ENCODE peak calls at places on chromosome 7, in nine cellular contexts. S, R, G, O, U, W, K, A and Z are unnamed samples.

GRCh38 chr7:45162943-45163691 is 5.5 kb downstream of the RAMP3 start:
- DNase-seq in S (no peak), R (no peak), G (no peak), O (no peak), U (no peak), W (no peak), K (no peak), A (no peak), Z (no peak)

GRCh38 chr7:151987748-151988529 is 31.7 kb downstream of the GALNTL5 start:
- DNase-seq in S (peak), R (no peak), G (no peak), O (no peak), U (no peak), W (no peak), K (no peak), A (no peak), Z (no peak)

GRCh38 chr7:68684246-68684850 is 913.9 kb upstream of the AUTS2 start:
- DNase-seq in S (no peak), R (no peak), G (no peak), O (no peak), U (no peak), W (no peak), K (no peak), A (no peak), Z (no peak)

GRCh38 chr7:48109848-48110663 is 21.0 kb downstream of the UPP1 start:
- DNase-seq in S (peak), R (peak), G (peak), O (peak), U (peak), W (peak), K (peak), A (peak), Z (peak)

GRCh38 chr7:17370901-17371550 is 72.6 kb downstream of the AHR start:
- DNase-seq in S (peak), R (no peak), G (peak), O (no peak), U (no peak), W (peak), K (no peak), A (no peak), Z (no peak)

GRCh38 chr7:116142850-116143249 is 67.5 kb upstream of the TES start:
- DNase-seq in S (no peak), R (no peak), G (no peak), O (no peak), U (no peak), W (no peak), K (peak), A (no peak), Z (no peak)

GRCh38 chr7:16647435-16647960 is 1.5 kb downstream of the BZW2 start:
- DNase-seq in S (peak), R (no peak), G (no peak), O (no peak), U (no peak), W (no peak), K (peak), A (no peak), Z (no peak)

GRCh38 chr7:121953164-121953563 is 80.2 kb downstream of the PTPRZ1 start:
- DNase-seq in S (no peak), R (no peak), G (no peak), O (no peak), U (no peak), W (no peak), K (no peak), A (no peak), Z (no peak)

GRCh38 chr7:118053353-118053752 is 130.6 kb upstream of the LSM8 start:
- DNase-seq in S (no peak), R (no peak), G (no peak), O (no peak), U (no peak), W (no peak), K (no peak), A (no peak), Z (no peak)

GRCh38 chr7:57215423-57215822 is 83.2 kb upstream of the ZNF479 start:
- DNase-seq in S (no peak), R (no peak), G (no peak), O (peak), U (peak), W (no peak), K (no peak), A (no peak), Z (no peak)

GRCh38 chr7:106504620-106505019 is 156.3 kb downstream of the CCDC71L start:
- DNase-seq in S (no peak), R (no peak), G (no peak), O (no peak), U (no peak), W (peak), K (no peak), A (no peak), Z (no peak)

GRCh38 chr7:31633894-31634494 is 53.0 kb upstream of the PPP1R17 start:
- DNase-seq in S (peak), R (peak), G (peak), O (peak), U (no peak), W (peak), K (no peak), A (no peak), Z (no peak)

GRCh38 chr7:50618281-50618680 is 53.1 kb upstream of the DDC start:
- DNase-seq in S (no peak), R (no peak), G (peak), O (no peak), U (no peak), W (no peak), K (no peak), A (no peak), Z (no peak)

GRCh38 chr7:112495820-112496462 is 15.2 kb downstream of the LSMEM1 start:
- DNase-seq in S (peak), R (peak), G (peak), O (no peak), U (no peak), W (peak), K (peak), A (peak), Z (no peak)

GRCh38 chr7:109879429-109879828 is 1211.5 kb upstream of the LRRN3 start:
- DNase-seq in S (no peak), R (no peak), G (no peak), O (no peak), U (no peak), W (no peak), K (no peak), A (no peak), Z (no peak)

GRCh38 chr7:93117852-93118530 is at the start of gene SAMD9:
- DNase-seq in S (peak), R (peak), G (peak), O (no peak), U (no peak), W (peak), K (peak), A (peak), Z (peak)

GRCh38 chr7:131223151-131223550 is 104.5 kb upstream of the MKLN1 start:
- DNase-seq in S (no peak), R (no peak), G (no peak), O (no peak), U (no peak), W (no peak), K (no peak), A (no peak), Z (no peak)

GRCh38 chr7:131225619-131226101 is 102.0 kb upstream of the MKLN1 start:
- DNase-seq in S (peak), R (peak), G (peak), O (no peak), U (peak), W (peak), K (no peak), A (no peak), Z (no peak)

GRCh38 chr7:131222171-131222570 is 105.5 kb upstream of the MKLN1 start:
- DNase-seq in S (no peak), R (no peak), G (no peak), O (no peak), U (no peak), W (no peak), K (no peak), A (no peak), Z (no peak)

GRCh38 chr7:131226116-131226562 is 101.5 kb upstream of the MKLN1 start:
- DNase-seq in S (peak), R (no peak), G (no peak), O (no peak), U (no peak), W (peak), K (no peak), A (no peak), Z (no peak)

GRCh38 chr7:131224996-131225395 is 102.7 kb upstream of the MKLN1 start:
- DNase-seq in S (no peak), R (no peak), G (no peak), O (no peak), U (no peak), W (no peak), K (no peak), A (no peak), Z (no peak)
- H3K27ac ChIP-seq in S (no peak), R (peak), G (no peak), O (peak), U (peak), W (peak), K (no peak), A (no peak), Z (no peak)

GRCh38 chr7:150340024-150340749 is 1.2 kb downstream of the RARRES2 start:
- DNase-seq in S (peak), R (peak), G (no peak), O (no peak), U (peak), W (peak), K (peak), A (no peak), Z (no peak)
- H3K27ac ChIP-seq in S (no peak), R (peak), G (no peak), O (peak), U (peak), W (no peak), K (no peak), A (no peak), Z (no peak)

DNA sequence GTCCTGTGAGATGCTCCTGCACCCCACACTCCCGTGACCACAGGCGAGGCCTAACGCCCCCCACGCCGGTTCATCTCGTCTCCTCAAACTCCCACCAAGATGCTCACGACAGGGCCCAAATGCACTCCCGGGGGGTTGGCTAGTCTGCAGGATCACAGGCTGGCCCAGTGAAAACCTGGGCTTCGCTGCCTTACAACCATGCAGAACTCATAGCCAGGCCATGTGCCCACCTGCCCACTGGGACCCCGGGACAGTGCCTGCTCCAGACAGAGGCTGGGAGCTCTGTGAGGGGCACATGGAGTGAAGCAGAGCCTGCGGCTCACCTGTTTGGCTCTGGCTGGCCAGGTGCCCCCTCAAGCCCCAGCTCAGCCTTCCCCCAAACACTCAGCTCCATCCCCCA is 9.4 kb upstream of the GPER1 start:
- DNase-seq in S (no peak), R (no peak), G (no peak), O (no peak), U (peak), W (no peak), K (no peak), A (no peak), Z (no peak)
- H3K27ac ChIP-seq in S (no peak), R (no peak), G (no peak), O (peak), U (no peak), W (no peak), K (no peak), A (no peak), Z (no peak)

GRCh38 chr7:105462765-105463164 is 59.3 kb downstream of the PUS7 start:
- DNase-seq in S (no peak), R (no peak), G (no peak), O (no peak), U (no peak), W (no peak), K (no peak), A (no peak), Z (no peak)

GRCh38 chr7:105454058-105454739 is 65.5 kb upstream of the SRPK2 start:
- DNase-seq in S (peak), R (no peak), G (no peak), O (no peak), U (no peak), W (peak), K (no peak), A (no peak), Z (no peak)

GRCh38 chr7:105461518-105461917 is 60.6 kb downstream of the PUS7 start:
- DNase-seq in S (peak), R (no peak), G (no peak), O (no peak), U (no peak), W (peak), K (no peak), A (no peak), Z (no peak)

GRCh38 chr7:105454921-105455320 is 66.2 kb upstream of the SRPK2 start:
- DNase-seq in S (no peak), R (no peak), G (no peak), O (no peak), U (no peak), W (no peak), K (no peak), A (no peak), Z (no peak)

GRCh38 chr7:105457619-105458018 is 64.5 kb downstream of the PUS7 start:
- DNase-seq in S (no peak), R (no peak), G (no peak), O (no peak), U (no peak), W (no peak), K (no peak), A (no peak), Z (no peak)
- H3K27ac ChIP-seq in S (no peak), R (no peak), G (no peak), O (no peak), U (no peak), W (no peak), K (no peak), A (no peak), Z (no peak)

DNA sequence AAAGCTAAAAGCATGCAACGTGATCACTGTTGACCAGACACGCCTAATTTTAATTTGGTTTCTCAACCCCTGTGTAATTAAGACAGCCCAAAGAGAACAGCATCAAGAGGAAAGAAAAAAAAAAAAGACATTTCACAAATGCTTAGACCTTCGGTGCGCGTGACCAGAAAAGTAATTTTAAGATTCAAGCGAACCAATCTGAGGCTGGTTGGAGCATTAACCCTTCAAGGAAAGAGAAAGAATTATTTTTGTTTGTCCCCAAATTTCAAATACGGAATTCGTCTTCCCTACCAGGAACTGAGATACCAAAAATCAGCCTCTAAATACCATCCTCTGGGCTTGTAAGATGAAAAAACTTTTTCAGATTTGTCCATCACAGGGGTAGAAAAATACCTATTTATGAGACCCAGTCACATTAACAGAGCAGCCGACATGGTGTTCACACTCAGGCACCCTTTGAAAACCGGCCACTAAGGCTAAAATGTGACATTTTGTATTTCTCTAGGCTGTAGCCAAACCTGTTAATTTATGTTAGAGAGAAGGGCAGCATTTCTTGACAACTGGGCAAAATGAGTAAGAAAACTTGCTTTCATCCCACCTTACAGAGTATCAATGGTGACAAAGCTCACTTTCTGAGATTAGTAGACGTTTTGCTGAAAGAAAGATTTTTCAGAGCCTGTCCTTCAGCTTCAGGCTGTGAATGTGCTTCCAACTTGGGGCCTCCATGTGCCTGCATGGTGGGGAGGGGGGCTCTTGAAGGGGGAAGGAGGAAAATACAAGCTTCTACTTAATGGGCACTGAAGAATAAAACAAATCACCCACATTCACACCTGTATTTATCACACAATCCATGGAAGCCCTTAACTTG is 179.9 kb upstream of the KLF14 start:
- DNase-seq in S (no peak), R (no peak), G (no peak), O (no peak), U (no peak), W (no peak), K (no peak), A (no peak), Z (no peak)
- H3K27ac ChIP-seq in S (peak), R (no peak), G (peak), O (peak), U (no peak), W (peak), K (peak), A (peak), Z (peak)

DNA sequence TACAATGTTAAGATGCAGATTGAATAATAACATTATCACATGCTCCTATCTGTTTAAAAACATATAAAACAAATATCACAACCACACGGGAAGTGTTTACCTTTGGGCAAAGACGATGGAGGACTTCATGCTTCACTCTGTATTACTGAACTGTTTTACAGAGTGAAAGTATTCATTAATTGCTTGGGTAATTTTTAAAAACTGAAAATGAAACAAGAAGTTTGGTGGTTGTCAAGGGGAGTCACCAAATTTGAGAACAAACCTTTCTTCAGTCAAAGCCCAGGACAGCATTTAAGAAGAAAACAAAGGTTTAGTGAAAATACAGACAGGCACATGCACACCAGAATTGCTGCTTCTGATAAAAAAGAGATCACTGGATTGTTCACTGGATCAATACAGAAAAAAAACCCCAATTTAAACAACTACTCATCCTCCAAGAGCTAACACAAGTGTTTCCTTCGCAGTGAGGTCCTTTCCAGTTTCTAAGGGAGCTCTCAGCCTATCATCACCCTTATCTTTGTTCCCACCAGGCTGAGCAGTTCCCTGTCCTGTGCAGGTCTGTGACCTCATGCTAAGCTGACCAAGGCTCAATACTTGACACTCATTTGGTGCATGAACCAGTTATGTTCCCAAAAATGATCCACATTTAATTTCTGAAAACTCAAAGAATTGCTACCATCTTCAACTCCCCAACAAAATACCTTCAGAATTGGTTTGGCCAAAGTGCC is 8.8 kb downstream of the PARP12 start:
- DNase-seq in S (no peak), R (no peak), G (no peak), O (no peak), U (no peak), W (no peak), K (peak), A (no peak), Z (no peak)
- H3K27ac ChIP-seq in S (no peak), R (no peak), G (no peak), O (no peak), U (no peak), W (no peak), K (peak), A (no peak), Z (no peak)